ENCODE peak calls at places on chromosomes 5 and 9, in six cellular contexts. I, Q, U, O, L and T are unnamed samples.
A peak's percentile ranks its signal among the peaks of the same experiment; 100 is the strongest.

GRCh38 chr5:112411903-112412302 is 7.2 kb downstream of the EPB41L4A start:
- DNase-seq in I (no peak), Q (no peak), U (no peak), O (no peak), L (no peak), T (no peak)

GRCh38 chr5:40233268-40233667 is 446.4 kb upstream of the PTGER4 start:
- DNase-seq in I (no peak), Q (no peak), U (no peak), O (no peak), L (no peak), T (no peak)

GRCh38 chr9:133526721-133527321 is 2.1 kb upstream of the MYMK start:
- DNase-seq in I (no peak), Q (no peak), U (no peak), O (no peak), L (no peak), T (no peak)

GRCh38 chr5:151132959-151133358 is 24.6 kb downstream of the ANXA6 start:
- DNase-seq in I (no peak), Q (no peak), U (no peak), O (no peak), L (no peak), T (no peak)

GRCh38 chr5:89580976-89581375 is 698.0 kb upstream of the MEF2C start:
- DNase-seq in I (no peak), Q (no peak), U (no peak), O (no peak), L (no peak), T (no peak)

GRCh38 chr5:102666164-102666951 is 88.7 kb upstream of the PAM start:
- DNase-seq in I (no peak), Q (no peak), U (peak; percentile 52), O (no peak), L (no peak), T (no peak)

GRCh38 chr9:35712762-35713400 is 19.1 kb downstream of the TLN1 start:
- DNase-seq in I (no peak), Q (no peak), U (no peak), O (no peak), L (no peak), T (no peak)

GRCh38 chr9:135702002-135702721 is at the start of gene KCNT1:
- DNase-seq in I (no peak), Q (no peak), U (peak; percentile 99), O (no peak), L (peak; percentile 71), T (peak; percentile 99)

GRCh38 chr5:18466731-18467130 is 832.5 kb downstream of the TAF11L14 start:
- DNase-seq in I (no peak), Q (no peak), U (no peak), O (no peak), L (no peak), T (no peak)

GRCh38 chr9:89080193-89080592 is 88.9 kb downstream of the S1PR3 start:
- DNase-seq in I (no peak), Q (no peak), U (no peak), O (no peak), L (no peak), T (no peak)

GRCh38 chr5:39760385-39761198 is 335.8 kb upstream of the DAB2 start:
- DNase-seq in I (no peak), Q (no peak), U (no peak), O (no peak), L (no peak), T (no peak)

GRCh38 chr9:131733601-131734061 is 6.2 kb downstream of the RAPGEF1 start:
- DNase-seq in I (no peak), Q (no peak), U (peak; percentile 70), O (no peak), L (peak; percentile 55), T (no peak)

GRCh38 chr5:177369050-177369912 is 11.6 kb downstream of the RGS14 start:
- DNase-seq in I (no peak), Q (no peak), U (peak; percentile 72), O (no peak), L (peak; percentile 71), T (peak; percentile 64)

GRCh38 chr5:115098041-115098702 is 71.5 kb downstream of the TRIM36 start:
- DNase-seq in I (peak; percentile 32), Q (peak; percentile 7), U (peak; percentile 63), O (no peak), L (peak; percentile 45), T (peak; percentile 26)

GRCh38 chr9:104895572-104895971 is 32.4 kb downstream of the ABCA1 start:
- DNase-seq in I (no peak), Q (no peak), U (no peak), O (no peak), L (no peak), T (no peak)

GRCh38 chr5:150401076-150401375 is 11.7 kb downstream of the CD74 start:
- DNase-seq in I (no peak), Q (no peak), U (peak; percentile 54), O (no peak), L (no peak), T (no peak)

GRCh38 chr9:21402387-21403247 is 6.3 kb upstream of the IFNA8 start:
- DNase-seq in I (no peak), Q (no peak), U (peak; percentile 21), O (no peak), L (no peak), T (peak; percentile 21)

GRCh38 chr5:100777680-100778281 is 125.3 kb downstream of the ST8SIA4 start:
- DNase-seq in I (no peak), Q (peak; percentile 80), U (no peak), O (no peak), L (peak; percentile 1), T (no peak)

GRCh38 chr9:8857330-8858249 is 1058.0 kb upstream of the DMAC1 start:
- DNase-seq in I (no peak), Q (no peak), U (peak; percentile 72), O (peak; percentile 29), L (no peak), T (no peak)

GRCh38 chr9:93091056-93091452 is 5.0 kb upstream of the CARD19 start:
- DNase-seq in I (no peak), Q (no peak), U (peak; percentile 12), O (no peak), L (no peak), T (no peak)

GRCh38 chr9:120890415-120891254 is 13.6 kb upstream of the PHF19 start:
- DNase-seq in I (no peak), Q (no peak), U (no peak), O (no peak), L (peak; percentile 38), T (no peak)

DNA sequence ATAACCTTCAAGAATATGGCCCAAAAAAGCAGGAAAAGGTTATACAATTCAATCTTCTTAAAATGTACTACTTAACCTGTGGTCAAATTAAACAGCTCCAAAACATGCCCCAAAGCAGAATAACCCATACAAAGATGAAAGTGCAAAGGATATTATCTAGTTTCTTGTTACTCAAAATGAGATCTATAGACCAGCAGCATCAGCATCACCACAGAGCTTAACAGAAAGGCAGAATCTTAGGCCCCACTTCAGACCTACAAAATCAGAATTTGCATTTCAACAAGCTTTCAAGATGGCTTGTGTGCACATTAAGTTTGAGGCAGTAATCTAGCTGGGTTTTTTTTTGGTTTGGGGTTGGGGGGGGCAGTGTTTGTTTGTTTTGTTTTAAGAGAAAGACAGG is 54.0 kb downstream of the SCAI start:
- DNase-seq in I (peak; percentile 9), Q (peak; percentile 5), U (no peak), O (no peak), L (no peak), T (no peak)
- TF ChIP-seq TAF1 in I (no peak), Q (no peak), U (no peak), O (no peak), L (no peak), T (no peak)

GRCh38 chr9:106920091-106920490 is 57.1 kb downstream of the ZNF462 start:
- DNase-seq in I (no peak), Q (no peak), U (no peak), O (no peak), L (no peak), T (no peak)

GRCh38 chr9:106918825-106919509 is 56.0 kb downstream of the ZNF462 start:
- DNase-seq in I (no peak), Q (no peak), U (no peak), O (no peak), L (no peak), T (no peak)

GRCh38 chr9:106921989-106922388 is 59.0 kb downstream of the ZNF462 start:
- DNase-seq in I (no peak), Q (no peak), U (no peak), O (no peak), L (no peak), T (no peak)

GRCh38 chr9:106920701-106921283 is 57.8 kb downstream of the ZNF462 start:
- DNase-seq in I (peak; percentile 18), Q (no peak), U (no peak), O (no peak), L (no peak), T (no peak)

DNA sequence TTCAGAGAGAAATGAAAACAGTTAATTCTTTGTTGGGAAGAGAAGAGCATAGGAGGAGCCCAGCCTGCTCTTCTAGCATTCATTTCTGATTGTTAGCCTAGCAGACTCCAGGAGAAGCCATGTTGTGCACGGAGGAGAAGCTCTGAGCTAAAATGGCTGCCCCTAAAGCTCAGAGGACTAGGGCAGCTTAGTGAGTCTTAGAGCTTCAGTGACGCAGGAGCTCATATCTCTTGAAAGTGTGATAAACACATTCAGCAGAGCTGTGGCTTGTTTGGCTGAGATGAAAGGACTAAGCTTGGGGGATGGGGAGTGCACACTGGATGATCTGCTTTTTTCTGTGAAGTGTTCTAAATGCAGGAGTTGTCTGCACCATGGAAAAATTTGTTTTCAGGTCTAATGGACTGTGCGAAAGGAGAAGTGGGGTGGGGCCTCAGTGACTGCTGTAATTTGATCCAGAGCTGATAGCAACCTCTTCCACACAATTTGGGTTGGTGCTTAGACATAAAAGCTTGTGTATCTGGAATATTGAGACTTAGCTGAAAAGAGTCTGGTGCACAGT is 58.5 kb downstream of the ZNF462 start:
- DNase-seq in I (peak; percentile 8), Q (no peak), U (peak; percentile 67), O (no peak), L (peak; percentile 50), T (no peak)
- TF ChIP-seq TAF1 in I (no peak), Q (no peak), U (no peak), O (no peak), L (no peak), T (no peak)

DNA sequence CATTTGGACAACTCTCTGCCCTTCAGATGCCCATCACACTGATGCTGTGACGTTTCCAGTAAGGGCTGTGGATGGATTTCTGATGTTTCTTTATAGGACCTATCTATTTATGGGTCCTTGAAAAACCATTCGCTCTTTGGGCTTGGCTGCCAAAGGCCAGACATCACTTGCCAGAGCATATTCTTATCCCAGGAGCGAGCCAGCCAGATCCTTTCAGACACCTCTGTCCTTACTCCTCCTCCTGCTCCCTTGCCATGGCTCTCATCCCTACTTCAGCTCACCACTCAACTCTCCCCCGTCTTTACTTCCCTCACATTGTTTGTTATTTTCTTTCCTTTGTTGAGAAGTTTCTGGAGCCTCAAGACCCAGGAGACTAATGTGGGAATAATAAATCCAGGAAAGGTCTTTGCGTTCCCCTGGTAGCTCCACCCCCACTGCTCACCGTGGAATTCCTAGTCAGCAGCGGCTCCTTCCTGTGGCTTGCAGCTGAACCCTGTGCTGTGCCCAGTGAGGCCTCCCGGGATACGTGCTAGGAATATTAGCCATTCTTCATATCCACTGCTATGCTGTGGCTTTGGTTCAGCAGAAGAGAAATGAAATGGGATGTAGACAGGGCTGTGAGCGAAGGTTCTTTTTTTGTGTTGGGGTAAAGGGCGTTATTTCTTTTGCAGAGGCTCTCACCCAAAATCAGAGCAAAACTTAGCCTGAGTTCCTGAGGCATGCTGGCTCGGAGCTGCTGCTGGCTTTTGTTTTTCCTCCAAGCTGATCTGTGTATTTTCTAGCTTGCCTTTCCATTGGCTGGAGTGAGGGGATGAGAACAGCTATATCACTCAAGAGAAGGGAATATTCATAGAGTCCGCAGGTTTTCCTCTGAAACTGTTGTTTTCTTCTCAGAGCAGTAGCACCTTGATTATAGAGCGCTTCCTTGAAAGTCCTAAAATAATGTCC is 171.1 kb downstream of the SAXO1 start:
- DNase-seq in I (no peak), Q (no peak), U (no peak), O (no peak), L (no peak), T (no peak)
- TF ChIP-seq TAF1 in I (no peak), Q (no peak), U (no peak), O (no peak), L (no peak), T (no peak)

GRCh38 chr9:126470251-126470993 is 143.3 kb upstream of the LMX1B start:
- DNase-seq in I (no peak), Q (no peak), U (no peak), O (no peak), L (no peak), T (no peak)
- TF ChIP-seq TAF1 in I (no peak), Q (no peak), U (no peak), O (no peak), L (no peak), T (no peak)